ENCODE peak calls at places on chromosomes 11 and 22, in eight cellular contexts. U is skeletal muscle cell; X is EH; G is GF-D8; T is EL; M is A549; E is activated gamma-delta T cell treated with anti-CD3 and anti-CD28 coated beads, Interleukin-2, amount 50 U/mL, for 16 hours; C is endothelial cell. Y is an unnamed sample.

GRCh38 chr11:2771758-2772466 is 72.1 kb upstream of the KCNQ1OT1 start:
- DNase-seq in U (no peak), X (no peak), G (no peak), T (no peak), M (no peak), E (no peak), C (peak), Y (no peak)

GRCh38 chr11:128890543-128891409 is at the start of gene KCNJ5:
- DNase-seq in U (no peak), X (peak), G (no peak), T (peak), M (peak), E (no peak), C (peak), Y (no peak)

GRCh38 chr11:111960916-111961315 is 23.8 kb downstream of the DIXDC1 start:
- DNase-seq in U (no peak), X (no peak), G (no peak), T (no peak), M (peak), E (no peak), C (no peak), Y (no peak)

GRCh38 chr11:100830295-100830694 is 143.2 kb downstream of the ARHGAP42 start:
- DNase-seq in U (no peak), X (no peak), G (no peak), T (no peak), M (no peak), E (no peak), C (no peak), Y (no peak)

GRCh38 chr11:80719292-80719646 is 1278.4 kb upstream of the TENM4 start:
- DNase-seq in U (no peak), X (no peak), G (no peak), T (no peak), M (no peak), E (no peak), C (no peak), Y (no peak)

GRCh38 chr11:93704237-93704636 is 37.1 kb downstream of the TAF1D start:
- DNase-seq in U (no peak), X (no peak), G (no peak), T (no peak), M (peak), E (no peak), C (no peak), Y (no peak)

GRCh38 chr22:17266261-17266971 is 47.2 kb upstream of the ADA2 start:
- DNase-seq in U (peak), X (no peak), G (no peak), T (no peak), M (no peak), E (no peak), C (peak), Y (no peak)

GRCh38 chr22:50712341-50713007 is 25.5 kb upstream of the ACR start:
- DNase-seq in U (no peak), X (no peak), G (no peak), T (no peak), M (no peak), E (no peak), C (no peak), Y (no peak)

GRCh38 chr22:49763696-49764095 is 64.0 kb downstream of the BRD1 start:
- DNase-seq in U (no peak), X (no peak), G (no peak), T (no peak), M (no peak), E (no peak), C (no peak), Y (no peak)

GRCh38 chr11:64352099-64353005 is 6.6 kb upstream of the RPS6KA4 start:
- DNase-seq in U (no peak), X (no peak), G (no peak), T (no peak), M (no peak), E (no peak), C (no peak), Y (no peak)

GRCh38 chr11:66850235-66850587 is 6.7 kb upstream of the LRFN4 start:
- DNase-seq in U (no peak), X (no peak), G (no peak), T (no peak), M (no peak), E (no peak), C (no peak), Y (no peak)

GRCh38 chr11:64774144-64774543 is 4.2 kb downstream of the SF1 start:
- DNase-seq in U (no peak), X (no peak), G (no peak), T (no peak), M (no peak), E (no peak), C (no peak), Y (no peak)

GRCh38 chr11:22389526-22390282 is 51.5 kb downstream of the SLC17A6 start:
- DNase-seq in U (no peak), X (no peak), G (no peak), T (no peak), M (no peak), E (no peak), C (no peak), Y (no peak)

GRCh38 chr11:105274631-105275030 is 135.1 kb upstream of the CARD18 start:
- DNase-seq in U (no peak), X (no peak), G (no peak), T (no peak), M (no peak), E (no peak), C (no peak), Y (no peak)

GRCh38 chr22:21568207-21569075 is 927 bp downstream of the UBE2L3 start:
- DNase-seq in U (no peak), X (peak), G (no peak), T (peak), M (peak), E (no peak), C (peak), Y (peak)

GRCh38 chr11:100629671-100630070 is 57.4 kb upstream of the ARHGAP42 start:
- DNase-seq in U (no peak), X (no peak), G (no peak), T (no peak), M (peak), E (no peak), C (no peak), Y (no peak)

GRCh38 chr22:25030636-25031035 is 78.1 kb downstream of the KIAA1671 start:
- DNase-seq in U (no peak), X (no peak), G (no peak), T (no peak), M (no peak), E (no peak), C (no peak), Y (no peak)

GRCh38 chr22:46560696-46561295 is 23.4 kb upstream of the CELSR1 start:
- DNase-seq in U (no peak), X (no peak), G (no peak), T (no peak), M (no peak), E (no peak), C (no peak), Y (no peak)

GRCh38 chr11:72259490-72259889 is 15.5 kb upstream of the PHOX2A start:
- DNase-seq in U (no peak), X (no peak), G (no peak), T (no peak), M (no peak), E (no peak), C (no peak), Y (no peak)

GRCh38 chr11:69670158-69670845 is 4.9 kb downstream of the LTO1 start:
- DNase-seq in U (peak), X (peak), G (peak), T (peak), M (peak), E (peak), C (peak), Y (peak)

GRCh38 chr22:40261783-40262182 is 84.1 kb downstream of the TNRC6B start:
- DNase-seq in U (no peak), X (no peak), G (no peak), T (no peak), M (no peak), E (no peak), C (no peak), Y (no peak)

GRCh38 chr11:46120361-46120710 is 918 bp downstream of the PHF21A start:
- DNase-seq in U (no peak), X (no peak), G (no peak), T (no peak), M (no peak), E (no peak), C (peak), Y (peak)

Y was measured in HL-60.